ENCODE peak calls at places on chromosomes 11 and 22, in five cellular contexts. Y is omental fat pad, I is esophagus muscularis mucosa, W is AG09309, Q is chondrocyte. E is an unnamed sample.

GRCh38 chr11:64887757-64888405 is 9.5 kb upstream of the EHD1 start:
- DNase-seq in Y (no peak), I (no peak), W (no peak), Q (peak; percentile 88), E (peak; percentile 85)

GRCh38 chr11:35047179-35047578 is 91.8 kb upstream of the CD44 start:
- DNase-seq in Y (no peak), I (no peak), W (no peak), Q (no peak), E (no peak)

GRCh38 chr22:46250783-46251125 is 661 bp upstream of the CDPF1 start:
- DNase-seq in Y (no peak), I (no peak), W (no peak), Q (no peak), E (no peak)

GRCh38 chr22:33328789-33329296 is 270.7 kb upstream of the SYN3 start:
- DNase-seq in Y (no peak), I (no peak), W (no peak), Q (no peak), E (no peak)

GRCh38 chr11:87463486-87464102 is 425.9 kb downstream of the TMEM135 start:
- DNase-seq in Y (no peak), I (peak; percentile 70), W (no peak), Q (no peak), E (no peak)

GRCh38 chr11:122633219-122633829 is 22.2 kb upstream of the UBASH3B start:
- DNase-seq in Y (no peak), I (no peak), W (no peak), Q (no peak), E (no peak)

GRCh38 chr11:70210516-70210915 is 7.4 kb downstream of the FADD start:
- DNase-seq in Y (no peak), I (no peak), W (no peak), Q (peak; percentile 6), E (no peak)

GRCh38 chr11:19646921-19647320 is 65.7 kb upstream of the NAV2 start:
- DNase-seq in Y (no peak), I (no peak), W (peak; percentile 96), Q (no peak), E (no peak)

GRCh38 chr22:19700790-19701419 is 13.4 kb upstream of the SEPTIN5 start:
- DNase-seq in Y (no peak), I (no peak), W (no peak), Q (peak; percentile 18), E (no peak)

GRCh38 chr22:25334091-25334490 is 114.7 kb downstream of the CRYBB2 start:
- DNase-seq in Y (no peak), I (no peak), W (no peak), Q (no peak), E (no peak)

GRCh38 chr22:20166703-20167102 is 15.8 kb upstream of the CCDC188 start:
- DNase-seq in Y (no peak), I (no peak), W (no peak), Q (no peak), E (no peak)

GRCh38 chr11:1336836-1337646 is 27.6 kb upstream of the TOLLIP start:
- DNase-seq in Y (peak; percentile 21), I (peak; percentile 92), W (no peak), Q (no peak), E (no peak)

GRCh38 chr11:1437500-1437899 is 47.8 kb downstream of the BRSK2 start:
- DNase-seq in Y (no peak), I (no peak), W (peak; percentile 8), Q (no peak), E (no peak)

GRCh38 chr22:17159504-17159951 is 451 bp upstream of the HDHD5 start:
- DNase-seq in Y (peak; percentile 55), I (no peak), W (no peak), Q (no peak), E (no peak)

GRCh38 chr11:1293619-1294015 is 15.8 kb downstream of the TOLLIP start:
- DNase-seq in Y (no peak), I (no peak), W (no peak), Q (peak; percentile 89), E (peak; percentile 53)

GRCh38 chr22:45968751-45969413 is 8.1 kb downstream of the WNT7B start:
- DNase-seq in Y (no peak), I (no peak), W (peak; percentile 24), Q (no peak), E (no peak)

GRCh38 chr11:235180-235997 is 753 bp downstream of the SIRT3 start:
- DNase-seq in Y (no peak), I (no peak), W (no peak), Q (no peak), E (no peak)

GRCh38 chr11:33182246-33182878 is 21.1 kb upstream of the CSTF3 start:
- DNase-seq in Y (no peak), I (no peak), W (no peak), Q (no peak), E (no peak)

GRCh38 chr11:33178443-33179154 is 17.3 kb upstream of the CSTF3 start:
- DNase-seq in Y (no peak), I (no peak), W (no peak), Q (no peak), E (no peak)

GRCh38 chr11:33177676-33178336 is 16.5 kb upstream of the CSTF3 start:
- DNase-seq in Y (no peak), I (no peak), W (no peak), Q (no peak), E (no peak)

GRCh38 chr11:33179431-33179830 is 18.2 kb upstream of the CSTF3 start:
- DNase-seq in Y (no peak), I (no peak), W (no peak), Q (no peak), E (no peak)
- TF ChIP-seq CTCF in Y (no peak), I (no peak), W (no peak), Q (no peak), E (no peak)

DNA sequence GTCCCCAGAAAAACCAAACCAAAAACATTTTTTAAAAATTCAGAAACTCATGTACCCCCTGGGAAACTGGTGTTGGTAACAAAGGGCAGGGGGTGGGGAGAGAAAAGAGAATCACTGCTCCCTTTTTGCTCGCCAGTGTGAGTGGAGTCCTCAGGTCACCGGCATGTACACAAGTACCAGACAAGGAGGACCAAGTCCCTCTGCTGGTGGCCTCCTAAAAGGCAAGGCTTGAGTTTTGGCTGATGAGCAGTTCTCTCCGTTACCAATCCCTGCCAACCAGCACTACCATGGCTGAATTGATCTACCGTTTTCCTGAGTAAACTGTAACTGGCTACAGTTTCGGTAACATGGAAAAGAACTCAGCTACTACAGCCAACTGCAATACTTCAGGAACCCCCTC is 22.0 kb downstream of the APOL5 start:
- DNase-seq in Y (no peak), I (no peak), W (no peak), Q (no peak), E (no peak)
- TF ChIP-seq CTCF in Y (no peak), I (peak; percentile 35), W (peak; percentile 26), Q (peak; percentile 55), E (no peak)

GRCh38 chr11:2885017-2885675 is 429 bp downstream of the CDKN1C start:
- DNase-seq in Y (no peak), I (no peak), W (no peak), Q (no peak), E (no peak)
- TF ChIP-seq CTCF in Y (no peak), I (peak; percentile 61), W (no peak), Q (peak; percentile 69), E (peak; percentile 52)

GRCh38 chr22:31630331-31631329 is 31.4 kb downstream of the PISD start:
- DNase-seq in Y (peak; percentile 68), I (peak; percentile 95), W (no peak), Q (no peak), E (peak; percentile 85)

GRCh38 chr22:31627223-31627731 is 34.7 kb downstream of the PISD start:
- DNase-seq in Y (no peak), I (no peak), W (no peak), Q (no peak), E (no peak)

GRCh38 chr22:31629741-31630184 is 32.3 kb downstream of the PISD start:
- DNase-seq in Y (no peak), I (no peak), W (no peak), Q (no peak), E (no peak)

GRCh38 chr22:31628362-31628761 is 33.7 kb downstream of the PISD start:
- DNase-seq in Y (no peak), I (no peak), W (no peak), Q (no peak), E (no peak)

DNA sequence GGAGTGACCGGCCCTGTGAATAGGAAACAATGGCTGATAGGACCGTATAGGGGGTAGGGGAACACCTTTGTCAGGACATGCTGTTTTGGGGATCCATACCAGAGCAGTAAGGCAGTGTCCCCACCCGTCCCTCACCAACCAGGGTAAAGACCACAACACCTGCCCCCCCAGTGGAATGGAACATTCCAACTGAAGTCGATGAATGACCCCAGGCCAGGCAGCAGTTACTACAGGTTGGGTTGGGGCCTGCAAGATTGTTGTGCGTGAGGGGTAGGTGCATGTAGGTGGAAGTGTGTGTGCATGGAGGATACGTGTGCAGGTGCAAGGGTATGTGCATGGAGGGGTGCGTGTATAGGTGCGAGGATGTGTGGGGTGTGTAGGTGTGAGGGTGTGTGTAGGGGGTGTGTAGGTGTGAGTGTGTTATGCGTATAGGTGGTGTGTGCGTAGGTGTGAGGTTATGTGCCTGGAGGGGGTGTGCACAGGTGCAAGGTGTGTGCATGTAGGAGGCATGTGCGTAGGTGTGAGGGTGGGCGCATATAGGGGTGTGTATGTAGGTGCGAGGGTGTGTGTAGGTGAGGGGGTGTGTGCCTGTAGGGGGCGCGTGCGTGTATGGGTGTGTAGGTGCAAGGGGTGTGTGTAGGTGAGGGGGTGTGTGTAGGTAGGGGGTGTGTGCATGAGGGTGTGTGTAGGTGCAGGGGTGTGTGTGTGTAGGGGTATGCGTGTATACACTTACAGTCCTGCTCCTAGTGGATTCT is 32.9 kb downstream of the PISD start:
- DNase-seq in Y (no peak), I (no peak), W (no peak), Q (no peak), E (no peak)
- TF ChIP-seq CTCF in Y (no peak), I (no peak), W (no peak), Q (no peak), E (no peak)

DNA sequence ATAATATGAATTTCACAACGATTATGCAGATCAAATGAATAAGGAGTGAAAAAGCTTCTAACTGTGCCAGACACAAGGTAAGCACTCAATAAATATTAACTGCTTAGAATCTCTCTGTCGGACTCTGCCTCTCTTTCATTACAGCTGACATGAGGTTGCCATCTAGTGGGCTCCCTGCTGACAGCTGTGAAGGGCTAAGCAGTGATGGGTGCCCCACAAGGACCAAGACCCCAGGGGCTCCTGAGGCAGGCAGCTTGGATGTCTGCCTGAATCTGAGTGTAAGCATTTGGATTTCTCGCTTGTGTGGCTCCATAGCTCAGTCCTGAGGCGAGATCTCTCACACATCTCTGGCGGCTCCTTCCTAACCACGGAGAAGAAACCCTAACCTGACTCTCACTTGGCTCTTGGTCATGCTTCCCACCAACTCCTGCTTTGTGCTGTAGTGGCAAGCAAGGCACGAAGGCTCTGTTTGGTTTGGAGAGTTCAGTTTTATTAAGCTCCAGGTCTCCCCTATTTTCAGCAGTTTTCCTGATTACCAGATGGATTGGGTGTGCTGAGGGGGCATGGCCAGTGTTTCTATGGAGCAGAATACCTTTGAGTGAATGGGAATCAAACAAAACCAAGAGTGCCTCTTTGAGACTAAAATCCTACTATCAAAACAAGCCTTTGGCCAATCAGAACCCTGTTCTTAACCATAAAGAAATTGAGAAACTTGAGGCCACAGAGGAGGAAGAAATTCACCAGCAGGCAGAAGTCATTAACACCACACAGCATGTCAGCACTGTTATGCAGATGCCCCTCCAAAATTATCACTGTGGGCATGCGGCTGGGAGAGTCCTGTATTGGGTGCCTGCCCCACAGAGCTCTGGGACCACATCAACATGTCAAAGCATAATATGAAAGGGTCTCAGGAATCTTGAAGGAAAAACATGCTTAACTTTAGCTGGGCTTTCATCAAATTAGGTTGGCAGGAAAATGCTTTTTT is 152.8 kb upstream of the NTM start:
- DNase-seq in Y (no peak), I (no peak), W (no peak), Q (no peak), E (no peak)
- TF ChIP-seq CTCF in Y (no peak), I (peak; percentile 22), W (peak; percentile 63), Q (peak; percentile 71), E (no peak)

E was measured in CD14-positive monocyte.